ENCODE peak calls at places on chromosome 5, in nine cellular contexts. V is mucosa of descending colon; R is CD4-positive, CD25-positive, alpha-beta regulatory T cell; O is fibroblast of lung; W is adipocyte; C is iPS DF 6.9; N is tibial artery; X is psoas muscle; P is body of pancreas. A is an unnamed sample.

GRCh38 chr5:58886315-58887207 is 303.7 kb downstream of the RAB3C start:
- DNase-seq in V (no peak), R (peak; percentile 48), O (peak; percentile 41), W (peak; percentile 80), C (peak; percentile 50), N (peak; percentile 62), X (peak; percentile 56), P (peak; percentile 57), A (no peak)

GRCh38 chr5:149282027-149282965 is 10.6 kb downstream of the AFAP1L1 start:
- DNase-seq in V (no peak), R (no peak), O (no peak), W (no peak), C (no peak), N (no peak), X (peak; percentile 60), P (no peak), A (no peak)

GRCh38 chr5:171520300-171521170 is 101.1 kb downstream of the FGF18 start:
- DNase-seq in V (peak; percentile 44), R (no peak), O (peak; percentile 68), W (peak; percentile 52), C (no peak), N (no peak), X (no peak), P (no peak), A (no peak)

GRCh38 chr5:151104795-151105194 is 24.0 kb upstream of the TNIP1 start:
- DNase-seq in V (no peak), R (no peak), O (no peak), W (peak; percentile 95), C (no peak), N (peak; percentile 58), X (peak; percentile 71), P (no peak), A (peak; percentile 58)

GRCh38 chr5:136235316-136235715 is 42.4 kb upstream of the SMIM32 start:
- DNase-seq in V (no peak), R (no peak), O (no peak), W (no peak), C (no peak), N (no peak), X (no peak), P (no peak), A (no peak)

GRCh38 chr5:110354896-110355295 is 371.6 kb downstream of the TMEM232 start:
- DNase-seq in V (no peak), R (no peak), O (no peak), W (no peak), C (no peak), N (peak; percentile 49), X (no peak), P (no peak), A (no peak)

GRCh38 chr5:107930092-107930491 is 259.4 kb upstream of the EFNA5 start:
- DNase-seq in V (no peak), R (no peak), O (peak; percentile 20), W (no peak), C (no peak), N (no peak), X (no peak), P (no peak), A (no peak)

GRCh38 chr5:51230336-51230735 is 152.9 kb upstream of the ISL1 start:
- DNase-seq in V (no peak), R (no peak), O (no peak), W (no peak), C (no peak), N (no peak), X (no peak), P (no peak), A (no peak)

GRCh38 chr5:96509721-96510383 is 76.8 kb upstream of the PCSK1 start:
- DNase-seq in V (no peak), R (no peak), O (peak; percentile 92), W (peak; percentile 60), C (no peak), N (no peak), X (no peak), P (no peak), A (no peak)

GRCh38 chr5:101543780-101544179 is 640.7 kb upstream of the ST8SIA4 start:
- DNase-seq in V (no peak), R (no peak), O (peak; percentile 32), W (no peak), C (no peak), N (no peak), X (no peak), P (no peak), A (no peak)

GRCh38 chr5:32852535-32852934 is 141.4 kb downstream of the NPR3 start:
- DNase-seq in V (no peak), R (no peak), O (peak; percentile 88), W (peak; percentile 86), C (peak; percentile 45), N (no peak), X (peak; percentile 41), P (peak; percentile 15), A (peak; percentile 15)

GRCh38 chr5:157312492-157312891 is 46.6 kb downstream of the CYFIP2 start:
- DNase-seq in V (no peak), R (peak; percentile 66), O (peak; percentile 65), W (peak; percentile 73), C (no peak), N (no peak), X (no peak), P (peak; percentile 27), A (peak; percentile 59)

GRCh38 chr5:53323511-53323910 is 156.9 kb upstream of the FST start:
- DNase-seq in V (no peak), R (no peak), O (no peak), W (no peak), C (no peak), N (no peak), X (no peak), P (no peak), A (no peak)

GRCh38 chr5:72347801-72348305 is 27.7 kb downstream of the PTCD2 start:
- DNase-seq in V (no peak), R (no peak), O (peak; percentile 95), W (peak; percentile 94), C (no peak), N (no peak), X (no peak), P (no peak), A (no peak)

GRCh38 chr5:160692272-160692671 is 159.7 kb downstream of the ATP10B start:
- DNase-seq in V (no peak), R (no peak), O (no peak), W (no peak), C (no peak), N (no peak), X (no peak), P (no peak), A (no peak)

GRCh38 chr5:22431406-22431805 is 421.7 kb downstream of the CDH12 start:
- DNase-seq in V (no peak), R (no peak), O (no peak), W (no peak), C (no peak), N (no peak), X (no peak), P (no peak), A (no peak)

GRCh38 chr5:55608595-55608994 is 73.8 kb upstream of the PLPP1 start:
- DNase-seq in V (no peak), R (no peak), O (no peak), W (no peak), C (no peak), N (no peak), X (no peak), P (no peak), A (no peak)

GRCh38 chr5:83331842-83332241 is 139.7 kb upstream of the VCAN start:
- DNase-seq in V (no peak), R (no peak), O (peak; percentile 42), W (no peak), C (no peak), N (no peak), X (no peak), P (no peak), A (no peak)

GRCh38 chr5:72455477-72455876 is 51.7 kb downstream of the ZNF366 start:
- DNase-seq in V (no peak), R (no peak), O (no peak), W (no peak), C (no peak), N (no peak), X (no peak), P (no peak), A (no peak)

GRCh38 chr5:179400020-179400419 is 54.8 kb upstream of the ADAMTS2 start:
- DNase-seq in V (no peak), R (no peak), O (no peak), W (no peak), C (no peak), N (no peak), X (no peak), P (no peak), A (no peak)
- H3K9me3 ChIP-seq in V (peaks cover 27% of the 10 kb centered on the region), R (peaks cover 29% of the 10 kb centered on the region), O (no peaks in the 10 kb centered on the region), W (peaks cover 24% of the 10 kb centered on the region), C (peaks cover 7% of the 10 kb centered on the region), N (peaks cover 16% of the 10 kb centered on the region), X (no peaks in the 10 kb centered on the region), P (no peaks in the 10 kb centered on the region), A (peaks cover 5% of the 10 kb centered on the region)

DNA sequence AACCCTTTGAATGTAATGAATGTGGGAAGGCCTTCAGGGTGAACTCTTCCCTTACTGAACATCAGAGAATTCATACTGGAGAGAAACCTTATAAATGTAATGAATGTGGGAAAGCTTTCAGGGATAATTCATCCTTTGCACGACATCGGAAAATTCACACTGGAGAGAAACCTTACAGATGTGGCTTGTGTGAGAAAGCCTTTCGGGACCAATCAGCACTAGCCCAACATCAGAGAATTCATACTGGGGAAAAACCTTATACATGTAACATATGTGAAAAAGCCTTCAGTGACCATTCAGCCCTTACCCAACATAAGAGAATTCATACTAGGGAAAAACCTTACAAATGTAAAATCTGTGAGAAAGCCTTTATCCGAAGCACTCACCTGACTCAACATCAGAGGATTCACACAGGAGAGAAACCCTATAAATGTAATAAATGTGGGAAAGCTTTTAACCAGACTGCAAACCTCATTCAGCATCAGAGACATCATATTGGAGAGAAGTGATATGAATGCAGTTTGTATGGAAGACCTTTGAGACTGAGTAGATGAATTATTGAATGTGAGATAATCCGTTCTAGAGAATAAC is 24.6 kb downstream of the ZNF454 start:
- DNase-seq in V (no peak), R (no peak), O (no peak), W (no peak), C (no peak), N (no peak), X (no peak), P (no peak), A (no peak)
- H3K9me3 ChIP-seq in V (peaks cover 95% of the 10 kb centered on the region), R (peaks cover 78% of the 10 kb centered on the region), O (no peaks in the 10 kb centered on the region), W (peaks cover 92% of the 10 kb centered on the region), C (peaks cover 12% of the 10 kb centered on the region), N (peaks cover 74% of the 10 kb centered on the region), X (peaks cover 80% of the 10 kb centered on the region), P (no peaks in the 10 kb centered on the region), A (peaks cover 23% of the 10 kb centered on the region)

GRCh38 chr5:56637321-56637920 is 177.9 kb upstream of the MAP3K1 start:
- DNase-seq in V (no peak), R (no peak), O (peak; percentile 75), W (peak; percentile 25), C (no peak), N (no peak), X (no peak), P (no peak), A (no peak)
- H3K9me3 ChIP-seq in V (no peaks in the 10 kb centered on the region), R (no peaks in the 10 kb centered on the region), O (no peaks in the 10 kb centered on the region), W (no peaks in the 10 kb centered on the region), C (no peaks in the 10 kb centered on the region), N (no peaks in the 10 kb centered on the region), X (no peaks in the 10 kb centered on the region), P (no peaks in the 10 kb centered on the region), A (no peaks in the 10 kb centered on the region)

DNA sequence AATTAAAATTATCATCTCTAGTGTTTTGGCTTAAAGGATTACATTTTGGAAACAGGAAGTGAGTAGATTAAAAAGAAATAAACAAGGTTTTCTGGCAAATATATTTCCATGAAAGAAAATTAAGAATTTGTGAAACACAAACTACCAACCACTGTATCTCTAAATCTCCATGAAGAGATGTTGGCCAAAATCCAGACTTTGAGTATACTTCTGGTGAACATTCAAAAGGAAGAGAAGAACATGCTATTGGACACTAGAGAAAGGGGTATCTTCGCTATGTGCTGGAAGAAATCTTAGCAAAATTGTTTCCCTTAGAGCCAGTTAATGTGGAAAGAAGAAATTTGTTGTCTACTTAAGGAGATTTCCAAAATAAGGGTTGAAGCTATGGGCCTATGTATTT is 710.4 kb upstream of the CTNND2 start:
- DNase-seq in V (no peak), R (no peak), O (no peak), W (no peak), C (no peak), N (no peak), X (no peak), P (no peak), A (no peak)
- H3K9me3 ChIP-seq in V (peaks cover 50% of the 10 kb centered on the region), R (no peaks in the 10 kb centered on the region), O (no peaks in the 10 kb centered on the region), W (peaks cover 20% of the 10 kb centered on the region), C (no peaks in the 10 kb centered on the region), N (peaks cover 5% of the 10 kb centered on the region), X (peaks cover 8% of the 10 kb centered on the region), P (no peaks in the 10 kb centered on the region), A (no peaks in the 10 kb centered on the region)